ENCODE peak calls at places on chromosomes 16 and 17, in six cellular contexts. F, Z, Y, D, T and K are unnamed samples.

GRCh38 chr17:41687828-41688640 is 651 bp upstream of the EIF1 start:
- DNase-seq in D (peak; percentile 59), Y (no peak), F (peak; percentile 74), Z (no peak), T (peak; percentile 81), K (no peak)

GRCh38 chr17:71975331-71975801 is 145.5 kb upstream of the SOX9 start:
- DNase-seq in Y (peak; percentile 9), Z (no peak), F (peak; percentile 83), D (no peak), T (peak; percentile 73), K (no peak)

GRCh38 chr17:35795007-35795870 is at the start of gene MMP28:
- DNase-seq in F (peak; percentile 62), Z (no peak), Y (no peak), T (no peak), D (no peak), K (no peak)

GRCh38 chr16:23060458-23061320 is 88.6 kb downstream of the USP31 start:
- DNase-seq in F (peak; percentile 62), D (peak; percentile 63), T (peak; percentile 85), Y (peak; percentile 45), Z (peak; percentile 51), K (peak; percentile 13)

GRCh38 chr16:55905651-55906050 is 30.5 kb upstream of the CES5A start:
- DNase-seq in D (no peak), T (no peak), Y (no peak), Z (no peak), F (no peak), K (no peak)

GRCh38 chr16:11572301-11572995 is 14.3 kb downstream of the LITAF start:
- DNase-seq in D (no peak), Y (no peak), F (peak; percentile 36), Z (no peak), T (no peak), K (no peak)

GRCh38 chr16:11354733-11355574 is 9.7 kb downstream of the RMI2 start:
- DNase-seq in D (peak; percentile 82), Z (no peak), F (no peak), Y (no peak), T (peak; percentile 58), K (no peak)

GRCh38 chr17:8287651-8288335 is 677 bp upstream of the RANGRF start:
- DNase-seq in F (no peak), Y (no peak), D (no peak), T (no peak), Z (no peak), K (no peak)

GRCh38 chr17:79931517-79932309 is 92.5 kb upstream of the CBX4 start:
- DNase-seq in D (no peak), F (no peak), Y (no peak), T (no peak), Z (no peak), K (no peak)

GRCh38 chr17:17043668-17044226 is 1.5 kb downstream of the MPRIP start:
- DNase-seq in Z (no peak), D (peak; percentile 20), T (no peak), Y (no peak), F (no peak), K (no peak)

GRCh38 chr16:13109171-13109570 is 207.8 kb downstream of the SHISA9 start:
- DNase-seq in F (no peak), Y (no peak), D (no peak), T (no peak), Z (no peak), K (no peak)

GRCh38 chr16:89431158-89431584 is 59.2 kb downstream of the ANKRD11 start:
- DNase-seq in Y (no peak), Z (no peak), D (no peak), F (no peak), T (peak; percentile 81), K (no peak)

GRCh38 chr16:685967-686366 is 1.8 kb upstream of the JMJD8 start:
- DNase-seq in F (no peak), Z (no peak), T (no peak), Y (no peak), D (no peak), K (no peak)

DNA sequence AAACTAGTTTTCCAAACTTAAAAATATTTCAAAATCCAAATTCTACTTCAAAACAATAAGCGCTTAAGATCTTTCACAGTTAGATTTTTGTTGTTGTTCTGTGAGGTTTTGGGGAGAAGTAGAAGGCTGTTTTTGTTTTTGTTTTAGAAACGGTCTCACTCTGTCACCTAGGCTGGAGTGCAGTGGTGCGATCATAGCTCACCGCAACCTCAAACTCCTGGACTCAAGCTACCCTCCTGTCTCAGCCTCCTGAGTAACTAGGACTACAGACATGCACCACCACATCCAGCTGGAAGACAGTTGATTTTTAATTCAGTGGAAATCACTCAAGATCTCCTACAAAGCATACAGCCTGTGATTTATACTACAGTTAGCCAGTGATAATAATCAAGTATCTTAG is 2.7 kb downstream of the SHCBP1 start:
- DNase-seq in F (no peak), Y (no peak), Z (no peak), T (no peak), D (no peak), K (no peak)
- H3K4me3 ChIP-seq in F (no peak overlapping the region), Y (no peak overlapping the region), Z (no peak overlapping the region), T (no peak overlapping the region), D (no peak overlapping the region), K (no peak overlapping the region)

DNA sequence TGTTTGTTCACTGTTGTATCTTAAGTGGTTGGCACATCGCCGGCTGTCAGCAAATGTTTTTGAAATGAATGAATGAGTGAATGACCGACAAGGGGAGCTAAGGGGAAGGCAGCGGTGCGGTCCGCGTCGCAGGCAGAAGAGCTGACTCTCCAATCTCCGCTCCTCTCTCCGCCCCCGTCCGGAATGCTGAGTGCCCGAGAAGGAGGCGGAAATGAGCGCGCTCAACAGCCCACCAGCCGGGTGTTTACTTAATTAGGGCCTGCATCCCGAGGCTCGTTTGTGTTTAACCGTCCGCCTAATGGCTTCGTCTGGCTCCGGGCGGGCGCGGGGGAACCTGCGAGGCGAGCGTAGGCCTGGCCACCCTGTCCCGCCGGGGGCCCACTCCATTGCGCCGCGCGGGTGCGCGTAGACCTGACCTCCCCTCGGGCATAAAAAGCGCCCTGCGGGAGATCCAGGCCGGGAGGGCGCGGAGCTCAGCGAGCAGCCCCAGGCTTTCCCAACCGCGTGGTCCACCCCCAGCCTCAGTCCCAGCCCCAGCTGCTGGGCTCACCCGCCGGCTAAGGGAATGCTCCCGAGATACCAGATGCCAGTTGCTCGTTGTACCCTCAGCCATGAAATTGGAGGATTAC is 2.6 kb upstream of the CDH3 start:
- DNase-seq in F (no peak), T (no peak), D (no peak), Z (no peak), Y (no peak), K (no peak)
- H3K4me3 ChIP-seq in F (no peak overlapping the region), T (no peak overlapping the region), D (no peak overlapping the region), Z (no peak overlapping the region), Y (peak overlapping the region; percentile 29), K (peak overlapping the region; percentile 27)

GRCh38 chr16:28503470-28504259 is 3.0 kb downstream of the IL27 start:
- DNase-seq in T (no peak), Z (no peak), D (no peak), Y (no peak), F (no peak), K (no peak)

GRCh38 chr16:28501258-28502232 is 5.1 kb downstream of the IL27 start:
- DNase-seq in F (no peak), Z (no peak), T (no peak), Y (no peak), D (no peak), K (no peak)

GRCh38 chr16:28505489-28506137 is 1.0 kb downstream of the IL27 start:
- DNase-seq in Z (no peak), Y (no peak), F (no peak), D (no peak), T (no peak), K (no peak)

GRCh38 chr16:28502290-28502689 is 4.3 kb downstream of the IL27 start:
- DNase-seq in F (no peak), T (no peak), D (no peak), Y (no peak), Z (no peak), K (no peak)

DNA sequence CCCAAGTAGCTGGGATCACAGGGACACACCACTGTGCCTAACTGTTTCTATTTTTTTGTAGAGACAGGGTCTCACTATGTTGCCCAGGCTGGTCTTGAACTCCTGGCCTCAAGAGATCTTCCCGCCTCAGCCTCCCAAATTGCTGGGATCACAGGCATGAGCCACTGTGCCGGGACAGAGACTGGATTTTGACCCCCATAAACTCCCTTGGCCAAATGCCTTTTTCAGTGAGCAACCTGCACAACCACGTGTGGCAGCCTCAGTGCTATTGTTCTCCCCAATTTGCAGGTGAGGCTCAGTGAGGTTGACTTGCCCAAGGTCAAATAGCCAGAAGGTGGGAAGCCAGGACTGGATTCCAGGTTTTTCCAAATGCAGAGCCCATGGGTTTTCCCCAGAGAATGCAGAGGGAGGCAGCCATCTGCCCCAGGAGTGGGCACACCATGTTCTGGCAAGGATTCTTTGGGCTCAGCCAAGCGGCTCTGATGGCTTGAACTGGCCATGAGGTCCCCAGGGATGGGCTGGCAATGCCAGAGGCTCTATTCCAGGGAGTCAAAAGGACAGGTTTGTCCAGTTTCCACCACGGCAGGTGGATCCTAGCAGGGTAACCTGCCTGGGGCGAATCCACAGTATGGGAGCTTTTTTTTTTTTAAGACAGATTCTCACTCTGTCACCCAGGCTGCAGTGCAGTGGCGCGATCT is 1.8 kb downstream of the IL27 start:
- DNase-seq in D (no peak), F (no peak), T (no peak), Y (no peak), Z (no peak), K (no peak)
- H3K4me3 ChIP-seq in D (no peak overlapping the region), F (no peak overlapping the region), T (no peak overlapping the region), Y (no peak overlapping the region), Z (no peak overlapping the region), K (no peak overlapping the region)

GRCh38 chr16:27273330-27273669 is 4.7 kb upstream of the NSMCE1 start:
- DNase-seq in F (no peak), T (no peak), Y (no peak), Z (no peak), D (no peak), K (no peak)

GRCh38 chr16:27273670-27274522 is 5.3 kb upstream of the NSMCE1 start:
- DNase-seq in Z (no peak), Y (no peak), T (no peak), F (no peak), D (no peak), K (no peak)

GRCh38 chr16:27270389-27270788 is 1.8 kb upstream of the NSMCE1 start:
- DNase-seq in T (no peak), Y (no peak), F (no peak), D (no peak), Z (no peak), K (no peak)

GRCh38 chr16:27272076-27272475 is 3.5 kb upstream of the NSMCE1 start:
- DNase-seq in Y (no peak), F (no peak), T (no peak), D (no peak), Z (no peak), K (no peak)

GRCh38 chr16:27275394-27275793 is 6.8 kb upstream of the NSMCE1 start:
- DNase-seq in Z (no peak), Y (no peak), T (no peak), D (no peak), F (no peak), K (no peak)
- H3K4me3 ChIP-seq in Z (no peak overlapping the region), Y (no peak overlapping the region), T (no peak overlapping the region), D (no peak overlapping the region), F (no peak overlapping the region), K (no peak overlapping the region)